ENCODE peak calls at places on chromosome 10, in seven cellular contexts. T, Y, K, A, Q, S and B are unnamed samples.

GRCh38 chr10:121774404-121774803 is 153.4 kb downstream of the ATE1 start:
- DNase-seq in T (no peak), Y (no peak), K (no peak), A (no peak), Q (no peak), S (no peak), B (no peak)

GRCh38 chr10:62057359-62057758 is 155.9 kb downstream of the ARID5B start:
- DNase-seq in T (no peak), Y (peak), K (no peak), A (no peak), Q (no peak), S (no peak), B (no peak)

GRCh38 chr10:132900211-132900756 is 42.1 kb downstream of the CFAP46 start:
- DNase-seq in T (no peak), Y (no peak), K (no peak), A (no peak), Q (no peak), S (no peak), B (no peak)

GRCh38 chr10:46019541-46020343 is 10.7 kb downstream of the NCOA4 start:
- DNase-seq in T (no peak), Y (no peak), K (no peak), A (no peak), Q (no peak), S (no peak), B (no peak)

GRCh38 chr10:34213193-34213804 is 601.8 kb downstream of the PARD3 start:
- DNase-seq in T (no peak), Y (no peak), K (no peak), A (peak), Q (no peak), S (peak), B (peak)

GRCh38 chr10:133325392-133325760 is 11.3 kb downstream of the CALY start:
- DNase-seq in T (no peak), Y (no peak), K (no peak), A (no peak), Q (no peak), S (peak), B (no peak)

GRCh38 chr10:89363766-89364407 is 14.0 kb upstream of the IFIT1B start:
- DNase-seq in T (no peak), Y (no peak), K (no peak), A (no peak), Q (no peak), S (no peak), B (no peak)

GRCh38 chr10:68154211-68154497 is 44.9 kb downstream of the MYPN start:
- DNase-seq in T (no peak), Y (peak), K (no peak), A (no peak), Q (no peak), S (no peak), B (no peak)

GRCh38 chr10:25818751-25819150 is 115.3 kb upstream of the MYO3A start:
- DNase-seq in T (no peak), Y (no peak), K (no peak), A (no peak), Q (no peak), S (no peak), B (no peak)

GRCh38 chr10:110916554-110917346 is 2.2 kb downstream of the BBIP1 start:
- DNase-seq in T (no peak), Y (peak), K (no peak), A (no peak), Q (no peak), S (no peak), B (no peak)

GRCh38 chr10:59839576-59839975 is 66.8 kb downstream of the CCDC6 start:
- DNase-seq in T (no peak), Y (peak), K (no peak), A (no peak), Q (no peak), S (no peak), B (no peak)

GRCh38 chr10:114634607-114634974 is 23.5 kb downstream of the ABLIM1 start:
- DNase-seq in T (no peak), Y (peak), K (no peak), A (no peak), Q (peak), S (no peak), B (peak)

GRCh38 chr10:23171232-23171876 is 20.8 kb upstream of the PTF1A start:
- DNase-seq in T (no peak), Y (peak), K (no peak), A (no peak), Q (no peak), S (no peak), B (no peak)

GRCh38 chr10:69901623-69902505 is 100.2 kb downstream of the COL13A1 start:
- DNase-seq in T (no peak), Y (peak), K (no peak), A (peak), Q (no peak), S (peak), B (peak)

GRCh38 chr10:49418328-49418727 is 22.4 kb upstream of the DRGX start:
- DNase-seq in T (no peak), Y (no peak), K (no peak), A (no peak), Q (no peak), S (no peak), B (peak)

GRCh38 chr10:123156091-123156490 is 1.9 kb downstream of the BUB3 start:
- DNase-seq in T (no peak), Y (no peak), K (no peak), A (no peak), Q (no peak), S (no peak), B (no peak)

GRCh38 chr10:88810196-88810961 is 7.8 kb downstream of the LIPM start:
- DNase-seq in T (no peak), Y (peak), K (no peak), A (peak), Q (no peak), S (peak), B (peak)

GRCh38 chr10:113573368-113573767 is 20.5 kb downstream of the HABP2 start:
- DNase-seq in T (no peak), Y (no peak), K (no peak), A (no peak), Q (no peak), S (no peak), B (no peak)

GRCh38 chr10:62047240-62047897 is 145.9 kb downstream of the ARID5B start:
- DNase-seq in T (no peak), Y (no peak), K (no peak), A (no peak), Q (no peak), S (no peak), B (no peak)

GRCh38 chr10:29253096-29254029 is 35.5 kb upstream of the LYZL1 start:
- DNase-seq in T (no peak), Y (no peak), K (no peak), A (no peak), Q (no peak), S (no peak), B (no peak)

GRCh38 chr10:11758527-11759236 is 16.5 kb downstream of the ECHDC3 start:
- DNase-seq in T (no peak), Y (no peak), K (no peak), A (no peak), Q (peak), S (no peak), B (no peak)

GRCh38 chr10:131874991-131875451 is 25.8 kb upstream of the PPP2R2D start:
- DNase-seq in T (peak), Y (peak), K (peak), A (peak), Q (no peak), S (peak), B (peak)